ENCODE peak calls at places on chromosomes 16 and 17, in five cellular contexts. C, B, D, K and I are unnamed samples.
A peak's percentile ranks its signal among the peaks of the same experiment; 100 is the strongest.

GRCh38 chr17:9021985-9022552 is 759 bp downstream of the NTN1 start:
- DNase-seq in C (no peak), B (no peak), D (no peak), K (no peak), I (no peak)

GRCh38 chr17:1644493-1645206 is 882 bp downstream of the SCARF1 start:
- DNase-seq in C (no peak), B (peak; percentile 55), D (no peak), K (no peak), I (no peak)

GRCh38 chr16:81530296-81530721 is 85.7 kb downstream of the CMIP start:
- DNase-seq in C (no peak), B (no peak), D (no peak), K (no peak), I (no peak)

GRCh38 chr16:24775455-24775854 is 46.0 kb downstream of the TNRC6A start:
- DNase-seq in C (no peak), B (peak; percentile 39), D (no peak), K (peak; percentile 82), I (no peak)

GRCh38 chr17:2996208-2996855 is 67.1 kb downstream of the OR1D5 start:
- DNase-seq in C (no peak), B (no peak), D (no peak), K (peak; percentile 39), I (no peak)

GRCh38 chr16:55982597-55982996 is 107.4 kb upstream of the CES5A start:
- DNase-seq in C (no peak), B (no peak), D (no peak), K (no peak), I (no peak)

GRCh38 chr16:10466861-10467260 is 81.0 kb downstream of the ATF7IP2 start:
- DNase-seq in C (no peak), B (no peak), D (no peak), K (no peak), I (no peak)

GRCh38 chr17:49101054-49101534 is 31.5 kb upstream of the B4GALNT2 start:
- DNase-seq in C (no peak), B (peak; percentile 99), D (no peak), K (no peak), I (peak; percentile 100)

GRCh38 chr16:58020628-58021521 is 4.7 kb upstream of the MMP15 start:
- DNase-seq in C (peak; percentile 48), B (peak; percentile 35), D (peak; percentile 74), K (peak; percentile 82), I (no peak)

GRCh38 chr16:9053006-9053601 is 38.3 kb upstream of the HAPSTR1 start:
- DNase-seq in C (peak; percentile 95), B (peak; percentile 32), D (no peak), K (no peak), I (peak; percentile 30)

GRCh38 chr17:42311240-42312034 is 23.1 kb downstream of the STAT5A start:
- DNase-seq in C (no peak), B (no peak), D (peak; percentile 62), K (peak; percentile 91), I (no peak)

GRCh38 chr16:28572659-28573510 is 19.2 kb downstream of the SGF29 start:
- DNase-seq in C (no peak), B (no peak), D (no peak), K (no peak), I (no peak)

GRCh38 chr17:1168537-1169234 is 11.1 kb downstream of the ABR start:
- DNase-seq in C (no peak), B (no peak), D (no peak), K (no peak), I (no peak)

GRCh38 chr16:35411156-35411555 is 1951.7 kb downstream of the TP53TG3F start:
- DNase-seq in C (no peak), B (no peak), D (no peak), K (no peak), I (no peak)

GRCh38 chr17:79626156-79626890 is 15.5 kb upstream of the RBFOX3 start:
- DNase-seq in C (no peak), B (no peak), D (peak; percentile 12), K (no peak), I (no peak)

GRCh38 chr16:79064259-79064658 is 536.3 kb downstream of the MAF start:
- DNase-seq in C (no peak), B (no peak), D (no peak), K (no peak), I (no peak)

GRCh38 chr17:45291170-45291805 is 25.5 kb downstream of the MAP3K14 start:
- DNase-seq in C (no peak), B (no peak), D (peak; percentile 48), K (peak; percentile 60), I (no peak)

GRCh38 chr16:81636298-81636960 is 142.7 kb upstream of the PLCG2 start:
- DNase-seq in C (no peak), B (no peak), D (no peak), K (no peak), I (no peak)

GRCh38 chr16:24493859-24494258 is 45.5 kb upstream of the RBBP6 start:
- DNase-seq in C (peak; percentile 18), B (peak; percentile 68), D (no peak), K (no peak), I (peak; percentile 46)

GRCh38 chr17:43778337-43779144 is at the start of gene DUSP3:
- DNase-seq in C (peak; percentile 97), B (peak; percentile 89), D (peak; percentile 96), K (peak; percentile 98), I (peak; percentile 89)

DNA sequence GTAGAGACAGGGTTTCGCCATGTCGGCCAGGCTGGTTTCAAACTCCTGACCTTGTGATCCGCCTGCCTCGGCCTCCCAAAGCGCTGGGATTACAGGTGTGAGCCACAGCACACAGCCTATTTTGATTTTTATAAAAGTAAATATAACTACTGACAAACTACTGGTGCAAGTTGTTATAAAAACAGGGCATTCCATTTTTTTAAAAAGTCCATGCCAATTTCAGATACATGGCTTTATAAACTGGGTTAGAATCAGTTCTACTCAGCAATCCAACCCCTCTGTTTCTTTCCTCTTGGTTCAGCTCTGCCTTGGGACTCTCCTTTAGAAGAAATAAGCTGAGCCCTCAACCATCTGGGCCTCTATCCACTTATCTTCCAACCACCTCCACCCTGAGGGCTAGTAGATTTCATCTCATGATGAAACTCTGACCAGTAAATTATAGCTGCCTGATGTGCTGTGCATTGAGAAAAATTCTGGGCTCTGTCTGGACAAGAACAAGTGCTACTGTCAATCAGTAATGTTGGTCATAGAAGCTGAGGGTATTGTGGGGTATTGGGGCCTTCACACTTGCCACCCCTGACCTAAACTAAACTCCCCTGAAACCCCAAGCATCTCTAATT is 10.2 kb downstream of the RANBP10 start:
- DNase-seq in C (no peak), B (no peak), D (no peak), K (no peak), I (no peak)
- H3K27ac ChIP-seq in C (no peak overlapping the region), B (no peak overlapping the region), D (no peak overlapping the region), K (no peak overlapping the region), I (no peak overlapping the region)

GRCh38 chr16:27244363-27244755 is 24.2 kb downstream of the NSMCE1 start:
- DNase-seq in C (no peak), B (no peak), D (no peak), K (no peak), I (no peak)
- H3K27ac ChIP-seq in C (no peak overlapping the region), B (no peak overlapping the region), D (peak overlapping the region; percentile 51), K (no peak overlapping the region), I (no peak overlapping the region)

GRCh38 chr16:84643180-84643583 is 5.1 kb upstream of the KLHL36 start:
- DNase-seq in C (no peak), B (peak; percentile 77), D (peak; percentile 54), K (peak; percentile 81), I (peak; percentile 83)

GRCh38 chr16:84640145-84640544 is 8.2 kb upstream of the KLHL36 start:
- DNase-seq in C (no peak), B (no peak), D (no peak), K (no peak), I (no peak)

GRCh38 chr16:84647830-84648594 is at the start of gene KLHL36:
- DNase-seq in C (peak; percentile 46), B (peak; percentile 19), D (peak; percentile 80), K (peak; percentile 52), I (no peak)

GRCh38 chr16:84641643-84642358 is 6.5 kb upstream of the KLHL36 start:
- DNase-seq in C (no peak), B (no peak), D (peak; percentile 30), K (no peak), I (no peak)

DNA sequence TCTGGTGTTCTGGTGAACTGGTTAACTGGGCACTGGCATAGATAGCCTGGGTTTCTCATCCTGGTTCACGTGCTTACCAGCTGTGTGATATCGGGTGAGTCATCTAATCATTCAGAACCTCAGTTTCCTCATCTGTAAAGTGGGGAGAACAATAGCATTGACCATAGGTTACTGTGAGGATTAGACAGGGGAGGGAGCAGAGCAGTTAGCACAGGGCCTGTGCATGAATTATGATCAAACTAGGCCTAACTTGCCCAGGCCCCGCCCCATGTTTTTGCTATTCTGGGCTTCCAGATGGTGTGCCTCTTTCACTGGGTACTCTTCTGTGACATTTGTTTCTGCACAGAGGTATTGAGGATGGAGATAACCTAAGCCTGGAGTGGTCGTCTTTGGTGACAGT is 4.6 kb upstream of the KLHL36 start:
- DNase-seq in C (no peak), B (no peak), D (no peak), K (no peak), I (no peak)
- H3K27ac ChIP-seq in C (no peak overlapping the region), B (no peak overlapping the region), D (no peak overlapping the region), K (no peak overlapping the region), I (no peak overlapping the region)

DNA sequence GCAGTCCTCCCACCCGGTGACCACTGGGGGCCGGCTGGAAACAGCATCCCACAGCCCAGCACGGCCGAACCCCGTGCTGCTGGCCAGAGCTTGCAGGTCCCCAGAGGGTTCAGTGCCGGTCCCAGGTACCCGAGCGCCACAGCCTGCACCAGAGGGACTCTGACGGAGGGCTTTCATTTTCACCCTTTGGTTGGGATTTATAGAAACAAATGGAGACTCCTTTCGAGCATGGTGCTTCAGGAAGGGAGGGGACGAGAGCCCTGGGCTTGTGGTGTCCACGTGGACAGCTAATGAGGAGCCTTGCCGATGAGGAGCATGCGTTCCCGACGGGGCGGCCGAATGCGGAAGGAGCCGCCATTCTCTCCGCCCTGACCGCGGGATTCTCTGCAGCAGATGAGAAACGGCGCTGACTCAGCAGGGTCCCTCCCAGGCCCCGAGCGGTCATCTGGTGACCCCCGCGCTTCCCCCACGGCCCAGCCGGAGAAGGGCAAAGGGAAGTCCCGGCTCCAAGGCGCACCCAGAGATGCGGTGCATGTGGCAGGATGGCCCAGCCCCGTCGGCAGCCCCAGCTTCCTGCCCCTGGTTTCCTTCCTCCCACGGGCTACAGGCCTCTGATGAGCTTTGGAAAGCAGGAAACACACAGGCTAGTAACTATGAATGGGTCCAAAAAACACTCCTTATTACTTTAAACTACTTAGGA is 9.8 kb downstream of the SLC38A10 start:
- DNase-seq in C (no peak), B (no peak), D (peak; percentile 60), K (peak; percentile 58), I (no peak)
- H3K27ac ChIP-seq in C (no peak overlapping the region), B (no peak overlapping the region), D (peak overlapping the region; percentile 49), K (peak overlapping the region; percentile 59), I (no peak overlapping the region)

GRCh38 chr16:46857261-46857962 is 26.4 kb upstream of the C16orf87 start:
- DNase-seq in C (peak; percentile 61), B (peak; percentile 44), D (no peak), K (no peak), I (no peak)
- H3K27ac ChIP-seq in C (no peak overlapping the region), B (no peak overlapping the region), D (no peak overlapping the region), K (peak overlapping the region; percentile 50), I (no peak overlapping the region)

GRCh38 chr17:13017623-13018462 is at the start of gene ELAC2:
- DNase-seq in C (peak; percentile 99), B (peak; percentile 100), D (peak; percentile 97), K (peak; percentile 95), I (peak; percentile 94)
- H3K27ac ChIP-seq in C (peak within 1 kb of the TSS; percentile 85), B (peak within 1 kb of the TSS; percentile 75), D (peak within 1 kb of the TSS; percentile 75), K (peak within 1 kb of the TSS; percentile 37), I (peak within 1 kb of the TSS; percentile 65)

GRCh38 chr16:84868328-84868727 is 48.5 kb downstream of the CRISPLD2 start:
- DNase-seq in C (no peak), B (no peak), D (no peak), K (no peak), I (no peak)
- H3K27ac ChIP-seq in C (no peak overlapping the region), B (no peak overlapping the region), D (no peak overlapping the region), K (no peak overlapping the region), I (no peak overlapping the region)

GRCh38 chr16:88088161-88088581 is 136.9 kb downstream of the BANP start:
- DNase-seq in C (no peak), B (no peak), D (no peak), K (peak; percentile 22), I (no peak)
- H3K27ac ChIP-seq in C (no peak overlapping the region), B (no peak overlapping the region), D (no peak overlapping the region), K (no peak overlapping the region), I (no peak overlapping the region)